ENCODE peak calls at places on chromosomes 1 and 21, in ten cellular contexts. N is GM23248; F is skeletal muscle cell; E is lung microvascular endothelial cell; B is activated naive CD8-positive, alpha-beta T cell treated with anti-CD3 and anti-CD28 coated beads, Interleukin-2, amount 50 U/mL, for 24 hours; H is fibroblast of pulmonary artery; K is progenitor cell of endocrine pancreas; X is NCI-H1436; G is AG09319; I is NCI-H2171 treated with DMSO at 0.1 percent for 48 hours. A is an unnamed sample.

GRCh38 chr1:38586993-38587646 is 272.5 kb downstream of the RRAGC start:
- DNase-seq in N (peak; percentile 49), F (no peak), E (peak; percentile 51), B (peak; percentile 62), H (peak; percentile 19), K (peak; percentile 52), X (no peak), G (no peak), I (no peak), A (peak; percentile 83)

GRCh38 chr1:14304381-14304865 is 294.1 kb upstream of the KAZN start:
- DNase-seq in N (peak; percentile 69), F (peak; percentile 48), E (no peak), B (no peak), H (no peak), K (no peak), X (no peak), G (peak; percentile 37), I (no peak), A (no peak)

GRCh38 chr1:161068306-161069200 is 1.1 kb downstream of the ARHGAP30 start:
- DNase-seq in N (no peak), F (no peak), E (no peak), B (peak; percentile 88), H (no peak), K (no peak), X (no peak), G (no peak), I (no peak), A (peak; percentile 87)

GRCh38 chr1:235712812-235713211 is 63.2 kb upstream of the GNG4 start:
- DNase-seq in N (no peak), F (no peak), E (no peak), B (no peak), H (no peak), K (no peak), X (no peak), G (no peak), I (peak; percentile 74), A (no peak)

GRCh38 chr1:185912504-185912903 is 178.3 kb downstream of the HMCN1 start:
- DNase-seq in N (no peak), F (no peak), E (no peak), B (no peak), H (no peak), K (no peak), X (no peak), G (no peak), I (no peak), A (no peak)

GRCh38 chr1:193747579-193747978 is 561.2 kb upstream of the B3GALT2 start:
- DNase-seq in N (peak; percentile 37), F (no peak), E (no peak), B (no peak), H (peak; percentile 55), K (no peak), X (no peak), G (no peak), I (no peak), A (no peak)

GRCh38 chr1:5858844-5859407 is 133.3 kb downstream of the NPHP4 start:
- DNase-seq in N (no peak), F (no peak), E (no peak), B (no peak), H (no peak), K (no peak), X (no peak), G (no peak), I (no peak), A (no peak)

GRCh38 chr1:199041173-199041914 is 402.5 kb downstream of the PTPRC start:
- DNase-seq in N (no peak), F (no peak), E (no peak), B (no peak), H (peak; percentile 18), K (no peak), X (no peak), G (no peak), I (no peak), A (peak; percentile 28)

GRCh38 chr1:228964178-228964819 is 229.0 kb downstream of the RHOU start:
- DNase-seq in N (peak; percentile 75), F (peak; percentile 33), E (peak; percentile 35), B (no peak), H (peak; percentile 92), K (no peak), X (no peak), G (peak; percentile 25), I (no peak), A (no peak)

GRCh38 chr1:237386362-237387143 is 344.6 kb downstream of the RYR2 start:
- DNase-seq in N (peak; percentile 48), F (no peak), E (peak; percentile 40), B (no peak), H (peak; percentile 58), K (no peak), X (peak; percentile 4), G (no peak), I (peak; percentile 75), A (peak; percentile 36)

GRCh38 chr1:224632381-224632871 is 16.3 kb downstream of the CNIH3 start:
- DNase-seq in N (peak; percentile 79), F (no peak), E (no peak), B (no peak), H (peak; percentile 96), K (no peak), X (no peak), G (no peak), I (no peak), A (no peak)

GRCh38 chr1:167482184-167482583 is 36.1 kb downstream of the CD247 start:
- DNase-seq in N (no peak), F (no peak), E (no peak), B (no peak), H (no peak), K (no peak), X (no peak), G (no peak), I (no peak), A (no peak)

GRCh38 chr1:108712605-108713150 is at the start of gene FNDC7:
- DNase-seq in N (no peak), F (no peak), E (no peak), B (no peak), H (no peak), K (no peak), X (no peak), G (no peak), I (no peak), A (no peak)

GRCh38 chr1:62311473-62311943 is 7.7 kb downstream of the KANK4 start:
- DNase-seq in N (no peak), F (no peak), E (no peak), B (no peak), H (no peak), K (no peak), X (no peak), G (no peak), I (peak; percentile 39), A (no peak)

GRCh38 chr1:238752332-238752731 is 634.0 kb upstream of the CHRM3 start:
- DNase-seq in N (peak; percentile 13), F (peak; percentile 3), E (no peak), B (no peak), H (no peak), K (no peak), X (no peak), G (no peak), I (no peak), A (no peak)

GRCh38 chr1:109762821-109763645 is 690 bp downstream of the EPS8L3 start:
- DNase-seq in N (peak; percentile 46), F (no peak), E (peak; percentile 70), B (no peak), H (peak; percentile 93), K (no peak), X (no peak), G (no peak), I (no peak), A (no peak)

GRCh38 chr1:116078699-116079223 is 32.4 kb upstream of the MAB21L3 start:
- DNase-seq in N (no peak), F (no peak), E (no peak), B (no peak), H (no peak), K (no peak), X (no peak), G (no peak), I (no peak), A (no peak)

GRCh38 chr1:81660286-81660685 is 140.4 kb upstream of the ADGRL2 start:
- DNase-seq in N (peak; percentile 64), F (peak; percentile 24), E (no peak), B (no peak), H (no peak), K (no peak), X (no peak), G (no peak), I (no peak), A (no peak)

GRCh38 chr1:145690587-145691558 is 16.3 kb downstream of the PDZK1 start:
- DNase-seq in N (peak; percentile 84), F (peak; percentile 67), E (no peak), B (peak; percentile 31), H (peak; percentile 58), K (no peak), X (no peak), G (peak; percentile 20), I (no peak), A (peak; percentile 62)

GRCh38 chr1:53417003-53417402 is 42.2 kb upstream of the DMRTB1 start:
- DNase-seq in N (no peak), F (no peak), E (no peak), B (no peak), H (no peak), K (no peak), X (no peak), G (no peak), I (no peak), A (no peak)

GRCh38 chr21:35100351-35100771 is 51.3 kb upstream of the RUNX1 start:
- DNase-seq in N (no peak), F (no peak), E (no peak), B (no peak), H (no peak), K (no peak), X (no peak), G (no peak), I (no peak), A (no peak)

GRCh38 chr1:181630398-181630797 is 147.1 kb downstream of the CACNA1E start:
- DNase-seq in N (no peak), F (no peak), E (no peak), B (no peak), H (no peak), K (no peak), X (no peak), G (no peak), I (no peak), A (no peak)

GRCh38 chr1:116154536-116154935 is 43.3 kb downstream of the MAB21L3 start:
- DNase-seq in N (no peak), F (no peak), E (no peak), B (no peak), H (no peak), K (no peak), X (no peak), G (no peak), I (no peak), A (no peak)

GRCh38 chr1:30738670-30739559 is 15.5 kb upstream of the MATN1 start:
- DNase-seq in N (no peak), F (no peak), E (no peak), B (no peak), H (no peak), K (no peak), X (no peak), G (no peak), I (no peak), A (no peak)

GRCh38 chr1:153001382-153001781 is at the start of gene SPRR3:
- DNase-seq in N (no peak), F (no peak), E (no peak), B (no peak), H (no peak), K (no peak), X (no peak), G (no peak), I (no peak), A (no peak)

GRCh38 chr1:39684313-39684664 is 6.9 kb downstream of the HPCAL4 start:
- DNase-seq in N (no peak), F (no peak), E (no peak), B (no peak), H (no peak), K (no peak), X (no peak), G (no peak), I (no peak), A (no peak)

GRCh38 chr1:117188268-117189108 is 22.2 kb downstream of the VTCN1 start:
- DNase-seq in N (peak; percentile 44), F (no peak), E (no peak), B (no peak), H (no peak), K (no peak), X (no peak), G (peak; percentile 24), I (no peak), A (no peak)

GRCh38 chr21:31383770-31384169 is 39.7 kb upstream of the TIAM1 start:
- DNase-seq in N (no peak), F (no peak), E (no peak), B (no peak), H (no peak), K (no peak), X (no peak), G (no peak), I (peak; percentile 20), A (no peak)

A was measured in GM10248.